ENCODE peak calls at places on chromosomes 11 and 22, in seven cellular contexts. M is pancreas, R is GM04504, I is KBM-7, D is HTR-8/SVneo, Q is BJ, A is endothelial cell. P is an unnamed sample.

GRCh38 chr22:48659393-48659792 is 1168.3 kb downstream of the BRD1 start:
- DNase-seq in A (no peak), Q (no peak), R (no peak), M (no peak), D (no peak), I (no peak), P (no peak)

GRCh38 chr11:46298699-46299424 is 21.4 kb downstream of the CREB3L1 start:
- DNase-seq in I (no peak), M (no peak), R (no peak), Q (peak; percentile 58), A (no peak), D (no peak), P (no peak)

GRCh38 chr11:19844806-19845205 is 132.2 kb downstream of the NAV2 start:
- DNase-seq in M (no peak), D (no peak), Q (no peak), R (no peak), I (no peak), A (no peak), P (no peak)

GRCh38 chr22:39728236-39728860 is 157.8 kb downstream of the CACNA1I start:
- DNase-seq in D (no peak), Q (no peak), M (no peak), I (no peak), A (no peak), R (no peak), P (no peak)

GRCh38 chr11:12642040-12642439 is 32.2 kb upstream of the TEAD1 start:
- DNase-seq in Q (no peak), A (no peak), M (no peak), I (no peak), D (no peak), R (no peak), P (no peak)

GRCh38 chr11:35380603-35381002 is 38.8 kb downstream of the SLC1A2 start:
- DNase-seq in Q (no peak), D (no peak), A (no peak), R (no peak), M (no peak), I (no peak), P (no peak)

GRCh38 chr11:10414659-10415058 is 40.4 kb upstream of the AMPD3 start:
- DNase-seq in R (no peak), Q (no peak), D (no peak), A (peak; percentile 18), M (no peak), I (peak; percentile 93), P (no peak)

GRCh38 chr11:70397983-70398833 is at the start of gene CTTN:
- DNase-seq in M (peak; percentile 85), A (peak; percentile 90), Q (peak; percentile 35), R (peak; percentile 51), D (peak; percentile 95), I (peak; percentile 74), P (peak; percentile 41)

GRCh38 chr11:121592708-121593107 is 139.9 kb upstream of the SORL1-AS1 start:
- DNase-seq in D (no peak), I (no peak), Q (no peak), A (no peak), M (no peak), R (no peak), P (no peak)

GRCh38 chr22:49086606-49087157 is 741.0 kb downstream of the BRD1 start:
- DNase-seq in D (no peak), Q (no peak), I (no peak), M (no peak), R (no peak), A (no peak), P (no peak)

GRCh38 chr22:37496651-37497599 is 10.7 kb upstream of the MFNG start:
- DNase-seq in D (peak; percentile 77), A (no peak), R (peak; percentile 73), M (no peak), Q (peak; percentile 50), I (no peak), P (peak; percentile 91)

GRCh38 chr11:57368106-57368826 is 12.7 kb downstream of the PRG3 start:
- DNase-seq in D (no peak), R (no peak), A (no peak), M (peak; percentile 57), I (peak; percentile 68), Q (no peak), P (no peak)

GRCh38 chr11:122791836-122792235 is 46.5 kb upstream of the CRTAM start:
- DNase-seq in Q (no peak), R (no peak), D (no peak), I (no peak), A (no peak), M (no peak), P (no peak)

GRCh38 chr11:69245041-69245440 is 48.9 kb upstream of the MYEOV start:
- DNase-seq in A (no peak), M (no peak), Q (no peak), I (no peak), R (no peak), D (no peak), P (no peak)

GRCh38 chr22:23067023-23067650 is 3.2 kb upstream of the GNAZ start:
- DNase-seq in D (no peak), Q (no peak), I (no peak), A (peak; percentile 2), R (no peak), M (peak; percentile 7), P (no peak)

P was measured in HS-27A.